ENCODE peak calls at places on chromosomes 6 and 20, in five cellular contexts. C is GM18507; X is naive thymus-derived CD8-positive, alpha-beta T cell; B is foreskin fibroblast; W is smooth muscle cell of the brain vasculature. O is an unnamed sample.

GRCh38 chr6:2624177-2624576 is 126.5 kb downstream of the MYLK4 start:
- DNase-seq in C (no peak), B (no peak), W (no peak), X (no peak), O (no peak)

GRCh38 chr6:144758602-144759001 is 473.5 kb downstream of the UTRN start:
- DNase-seq in B (peak), W (no peak), C (no peak), X (no peak), O (no peak)

GRCh38 chr6:7045331-7045730 is 62.4 kb upstream of the RREB1 start:
- DNase-seq in B (no peak), X (no peak), W (no peak), C (no peak), O (no peak)

GRCh38 chr6:112360498-112360897 is 13.4 kb downstream of the RFPL4B start:
- DNase-seq in X (no peak), B (peak), C (no peak), W (no peak), O (no peak)

GRCh38 chr6:157770946-157771345 is 52.1 kb upstream of the SNX9 start:
- DNase-seq in B (peak), X (no peak), W (no peak), C (no peak), O (no peak)

GRCh38 chr6:160030103-160030502 is 61.2 kb downstream of the IGF2R start:
- DNase-seq in C (no peak), B (peak), X (no peak), W (peak), O (no peak)

GRCh38 chr6:13375360-13375878 is 47.1 kb upstream of the TBC1D7 start:
- DNase-seq in X (no peak), B (no peak), W (no peak), C (peak), O (peak)

GRCh38 chr6:166942393-166943168 is 13.8 kb downstream of the RNASET2 start:
- DNase-seq in W (no peak), C (no peak), B (no peak), X (no peak), O (no peak)

GRCh38 chr6:135987226-135987625 is 135.7 kb downstream of the PDE7B start:
- DNase-seq in B (no peak), W (no peak), C (no peak), X (no peak), O (no peak)

GRCh38 chr20:38888059-38888831 is 38.0 kb upstream of the FAM83D start:
- DNase-seq in B (no peak), W (no peak), C (no peak), X (no peak), O (no peak)

GRCh38 chr20:46361386-46361785 is 45.0 kb downstream of the ELMO2 start:
- DNase-seq in B (no peak), C (no peak), X (no peak), W (no peak), O (no peak)

GRCh38 chr6:149397384-149397783 is 2.7 kb upstream of the SUMO4 start:
- DNase-seq in C (no peak), W (no peak), B (no peak), X (no peak), O (no peak)

GRCh38 chr20:36929691-36930090 is 21.8 kb downstream of the SAMHD1 start:
- DNase-seq in B (no peak), C (no peak), W (no peak), X (no peak), O (no peak)

GRCh38 chr20:58719971-58720371 is 27.4 kb downstream of the NPEPL1 start:
- DNase-seq in C (no peak), W (no peak), B (no peak), X (no peak), O (no peak)

GRCh38 chr6:114000066-114000465 is 29.1 kb upstream of the HDAC2 start:
- DNase-seq in W (peak), B (peak), C (no peak), X (no peak), O (no peak)

GRCh38 chr6:6582111-6582510 is 6.4 kb upstream of the LY86 start:
- DNase-seq in X (no peak), W (no peak), C (no peak), B (no peak), O (no peak)

GRCh38 chr20:6044102-6044501 is 9.8 kb downstream of the LRRN4 start:
- DNase-seq in B (no peak), X (no peak), W (no peak), C (no peak), O (no peak)

GRCh38 chr20:34129518-34130162 is 17.6 kb upstream of the EIF2S2 start:
- DNase-seq in C (no peak), X (peak), B (peak), W (no peak), O (peak)

GRCh38 chr6:66390393-66390792 is 683.4 kb upstream of the EYS start:
- DNase-seq in W (no peak), X (no peak), C (no peak), B (no peak), O (no peak)

GRCh38 chr6:143368426-143368825 is 82.1 kb downstream of the ADAT2 start:
- DNase-seq in B (peak), X (no peak), W (no peak), C (peak), O (peak)

GRCh38 chr6:133752129-133752528 is 136.8 kb upstream of the TCF21 start:
- DNase-seq in C (no peak), X (no peak), W (peak), B (no peak), O (no peak)

GRCh38 chr6:31722173-31722572 is 627 bp upstream of the LY6G6C start:
- DNase-seq in W (no peak), C (no peak), X (no peak), B (no peak), O (no peak)

GRCh38 chr6:159505140-159505922 is 187.7 kb downstream of the SOD2 start:
- DNase-seq in B (no peak), C (no peak), W (no peak), X (no peak), O (no peak)

GRCh38 chr6:225121-225721 is 67.1 kb upstream of the DUSP22 start:
- DNase-seq in X (no peak), B (no peak), W (no peak), C (no peak), O (no peak)

GRCh38 chr6:16438677-16439615 is 200.6 kb downstream of the GMPR start:
- DNase-seq in X (no peak), C (no peak), B (peak), W (no peak), O (no peak)

GRCh38 chr6:89745096-89745495 is 74.5 kb downstream of the MDN1 start:
- DNase-seq in C (no peak), X (no peak), W (no peak), B (no peak), O (no peak)

GRCh38 chr6:170231496-170232185 is 59.2 kb downstream of the DLL1 start:
- DNase-seq in W (no peak), X (no peak), C (no peak), B (no peak), O (no peak)

GRCh38 chr20:5135363-5136012 is 8.7 kb downstream of the CDS2 start:
- DNase-seq in X (no peak), C (no peak), W (no peak), B (no peak), O (no peak)

GRCh38 chr6:95091823-95092436 is 485.4 kb upstream of the MANEA start:
- DNase-seq in B (peak), W (peak), C (no peak), X (no peak), O (no peak)

GRCh38 chr20:40314278-40314677 is 374.8 kb downstream of the MAFB start:
- DNase-seq in B (no peak), W (no peak), C (no peak), X (no peak), O (no peak)

O was measured in GM12891.